ENCODE peak calls at places on chromosomes 1 and 21, in six cellular contexts. One of them, this sample, is unnamed.

GRCh38 chr1:205504311-205505075 is at the start of gene CDK18:
- DNase-seq in GM10248: no peak
- DNase-seq in neural progenitor cell: peak; percentile 85
- DNase-seq in WTC11: peak; percentile 85
- DNase-seq in tibial nerve: peak; percentile 15
- DNase-seq in B cell: peak; percentile 65
- DNase-seq in this sample: peak; percentile 77

GRCh38 chr1:62398377-62398776 is 38.5 kb upstream of the USP1 start:
- DNase-seq in GM10248: no peak
- DNase-seq in neural progenitor cell: no peak
- DNase-seq in WTC11: no peak
- DNase-seq in tibial nerve: no peak
- DNase-seq in B cell: no peak
- DNase-seq in this sample: no peak

GRCh38 chr1:176141449-176141848 is 65.6 kb downstream of the COP1 start:
- DNase-seq in GM10248: no peak
- DNase-seq in neural progenitor cell: no peak
- DNase-seq in WTC11: no peak
- DNase-seq in tibial nerve: no peak
- DNase-seq in B cell: no peak
- DNase-seq in this sample: no peak

GRCh38 chr21:38488640-38489282 is 9.5 kb downstream of the ERG start:
- DNase-seq in GM10248: no peak
- DNase-seq in neural progenitor cell: no peak
- DNase-seq in WTC11: no peak
- DNase-seq in tibial nerve: no peak
- DNase-seq in B cell: no peak
- DNase-seq in this sample: no peak

GRCh38 chr1:16286122-16286521 is 49.1 kb upstream of the CPLANE2 start:
- DNase-seq in GM10248: no peak
- DNase-seq in neural progenitor cell: no peak
- DNase-seq in WTC11: no peak
- DNase-seq in tibial nerve: no peak
- DNase-seq in B cell: no peak
- DNase-seq in this sample: no peak

GRCh38 chr1:212700892-212701819 is 1.5 kb upstream of the BATF3 start:
- DNase-seq in GM10248: no peak
- DNase-seq in neural progenitor cell: peak; percentile 70
- DNase-seq in WTC11: peak; percentile 51
- DNase-seq in tibial nerve: peak; percentile 57
- DNase-seq in B cell: peak; percentile 40
- DNase-seq in this sample: peak; percentile 58

GRCh38 chr1:192161974-192162373 is 3.7 kb downstream of the RGS18 start:
- DNase-seq in GM10248: no peak
- DNase-seq in neural progenitor cell: no peak
- DNase-seq in WTC11: no peak
- DNase-seq in tibial nerve: no peak
- DNase-seq in B cell: no peak
- DNase-seq in this sample: no peak

GRCh38 chr1:44389437-44389836 is 15.6 kb upstream of the RNF220 start:
- DNase-seq in GM10248: no peak
- DNase-seq in neural progenitor cell: no peak
- DNase-seq in WTC11: no peak
- DNase-seq in tibial nerve: no peak
- DNase-seq in B cell: no peak
- DNase-seq in this sample: no peak

GRCh38 chr1:51541313-51542050 is 22.4 kb upstream of the EPS15 start:
- DNase-seq in GM10248: no peak
- DNase-seq in neural progenitor cell: no peak
- DNase-seq in WTC11: no peak
- DNase-seq in tibial nerve: no peak
- DNase-seq in B cell: no peak
- DNase-seq in this sample: no peak

GRCh38 chr21:42160111-42160949 is 58.6 kb upstream of the ABCG1 start:
- DNase-seq in GM10248: no peak
- DNase-seq in neural progenitor cell: no peak
- DNase-seq in WTC11: no peak
- DNase-seq in tibial nerve: no peak
- DNase-seq in B cell: no peak
- DNase-seq in this sample: no peak

GRCh38 chr1:156126043-156126700 is 11.7 kb downstream of the LMNA start:
- DNase-seq in GM10248: peak; percentile 49
- DNase-seq in neural progenitor cell: no peak
- DNase-seq in WTC11: peak; percentile 86
- DNase-seq in tibial nerve: peak; percentile 81
- DNase-seq in B cell: no peak
- DNase-seq in this sample: peak; percentile 55

GRCh38 chr1:172821609-172822274 is 162.8 kb downstream of the FASLG start:
- DNase-seq in GM10248: no peak
- DNase-seq in neural progenitor cell: no peak
- DNase-seq in WTC11: no peak
- DNase-seq in tibial nerve: peak; percentile 14
- DNase-seq in B cell: no peak
- DNase-seq in this sample: no peak

GRCh38 chr1:116722016-116722838 is 32.0 kb upstream of the CD2 start:
- DNase-seq in GM10248: no peak
- DNase-seq in neural progenitor cell: no peak
- DNase-seq in WTC11: no peak
- DNase-seq in tibial nerve: no peak
- DNase-seq in B cell: no peak
- DNase-seq in this sample: no peak

GRCh38 chr1:89608627-89609338 is 24.1 kb upstream of the LRRC8C start:
- DNase-seq in GM10248: no peak
- DNase-seq in neural progenitor cell: no peak
- DNase-seq in WTC11: no peak
- DNase-seq in tibial nerve: no peak
- DNase-seq in B cell: no peak
- DNase-seq in this sample: no peak

GRCh38 chr1:234998174-234998741 is 130.4 kb downstream of the TOMM20 start:
- DNase-seq in GM10248: no peak
- DNase-seq in neural progenitor cell: no peak
- DNase-seq in WTC11: no peak
- DNase-seq in tibial nerve: no peak
- DNase-seq in B cell: no peak
- DNase-seq in this sample: no peak

GRCh38 chr1:179175011-179175934 is 54.2 kb downstream of the ABL2 start:
- DNase-seq in GM10248: no peak
- DNase-seq in neural progenitor cell: no peak
- DNase-seq in WTC11: no peak
- DNase-seq in tibial nerve: peak; percentile 30
- DNase-seq in B cell: no peak
- DNase-seq in this sample: no peak

GRCh38 chr1:156599811-156600210 is 1.5 kb downstream of the GPATCH4 start:
- DNase-seq in GM10248: no peak
- DNase-seq in neural progenitor cell: no peak
- DNase-seq in WTC11: no peak
- DNase-seq in tibial nerve: no peak
- DNase-seq in B cell: peak; percentile 54
- DNase-seq in this sample: no peak

GRCh38 chr1:221994939-221995338 is 253.1 kb upstream of the DUSP10 start:
- DNase-seq in GM10248: no peak
- DNase-seq in neural progenitor cell: no peak
- DNase-seq in WTC11: no peak
- DNase-seq in tibial nerve: no peak
- DNase-seq in B cell: no peak
- DNase-seq in this sample: no peak

GRCh38 chr1:154154534-154155181 is at the start of gene NUP210L:
- DNase-seq in GM10248: no peak
- DNase-seq in neural progenitor cell: peak; percentile 20
- DNase-seq in WTC11: peak; percentile 76
- DNase-seq in tibial nerve: peak; percentile 47
- DNase-seq in B cell: no peak
- DNase-seq in this sample: peak; percentile 18

GRCh38 chr1:71196685-71197084 is 115.8 kb upstream of the ZRANB2 start:
- DNase-seq in GM10248: no peak
- DNase-seq in neural progenitor cell: no peak
- DNase-seq in WTC11: no peak
- DNase-seq in tibial nerve: no peak
- DNase-seq in B cell: no peak
- DNase-seq in this sample: no peak

GRCh38 chr1:185787238-185787637 is 53.0 kb downstream of the HMCN1 start:
- DNase-seq in GM10248: no peak
- DNase-seq in neural progenitor cell: no peak
- DNase-seq in WTC11: no peak
- DNase-seq in tibial nerve: no peak
- DNase-seq in B cell: no peak
- DNase-seq in this sample: no peak

GRCh38 chr1:40187399-40187798 is 26.2 kb downstream of the RLF start:
- DNase-seq in GM10248: no peak
- DNase-seq in neural progenitor cell: no peak
- DNase-seq in WTC11: no peak
- DNase-seq in tibial nerve: no peak
- DNase-seq in B cell: no peak
- DNase-seq in this sample: no peak

GRCh38 chr1:40179496-40180089 is 18.4 kb downstream of the RLF start:
- DNase-seq in GM10248: no peak
- DNase-seq in neural progenitor cell: no peak
- DNase-seq in WTC11: no peak
- DNase-seq in tibial nerve: no peak
- DNase-seq in B cell: no peak
- DNase-seq in this sample: no peak

GRCh38 chr1:40184193-40184592 is 23.0 kb downstream of the RLF start:
- DNase-seq in GM10248: no peak
- DNase-seq in neural progenitor cell: no peak
- DNase-seq in WTC11: no peak
- DNase-seq in tibial nerve: no peak
- DNase-seq in B cell: no peak
- DNase-seq in this sample: no peak

GRCh38 chr1:40185951-40186864 is 25.0 kb downstream of the RLF start:
- DNase-seq in GM10248: peak; percentile 76
- DNase-seq in neural progenitor cell: no peak
- DNase-seq in WTC11: no peak
- DNase-seq in tibial nerve: no peak
- DNase-seq in B cell: peak; percentile 46
- DNase-seq in this sample: no peak

GRCh38 chr1:40182956-40183710 is 21.9 kb downstream of the RLF start:
- DNase-seq in GM10248: no peak
- DNase-seq in neural progenitor cell: peak; percentile 47
- DNase-seq in WTC11: no peak
- DNase-seq in tibial nerve: no peak
- DNase-seq in B cell: peak; percentile 47
- DNase-seq in this sample: no peak
- TF ChIP-seq CTCF in GM10248: peak; percentile 47
- TF ChIP-seq CTCF in neural progenitor cell: peak; percentile 52
- TF ChIP-seq CTCF in WTC11: peak; percentile 12
- TF ChIP-seq CTCF in tibial nerve: peak; percentile 30
- TF ChIP-seq CTCF in B cell: peak; percentile 42
- TF ChIP-seq CTCF in this sample: peak; percentile 20

GRCh38 chr1:88079036-88079435 is 605.0 kb upstream of the PKN2 start:
- DNase-seq in GM10248: no peak
- DNase-seq in neural progenitor cell: peak; percentile 74
- DNase-seq in WTC11: peak; percentile 66
- DNase-seq in tibial nerve: no peak
- DNase-seq in B cell: no peak
- DNase-seq in this sample: peak; percentile 47
- TF ChIP-seq CTCF in GM10248: no peak
- TF ChIP-seq CTCF in neural progenitor cell: peak; percentile 85
- TF ChIP-seq CTCF in WTC11: peak; percentile 57
- TF ChIP-seq CTCF in tibial nerve: no peak
- TF ChIP-seq CTCF in B cell: peak; percentile 25
- TF ChIP-seq CTCF in this sample: peak; percentile 70

GRCh38 chr1:188514917-188515316 is 1686.2 kb downstream of the PLA2G4A start:
- DNase-seq in GM10248: no peak
- DNase-seq in neural progenitor cell: no peak
- DNase-seq in WTC11: no peak
- DNase-seq in tibial nerve: no peak
- DNase-seq in B cell: no peak
- DNase-seq in this sample: no peak
- TF ChIP-seq CTCF in GM10248: no peak
- TF ChIP-seq CTCF in neural progenitor cell: no peak
- TF ChIP-seq CTCF in WTC11: no peak
- TF ChIP-seq CTCF in tibial nerve: no peak
- TF ChIP-seq CTCF in B cell: no peak
- TF ChIP-seq CTCF in this sample: no peak

DNA sequence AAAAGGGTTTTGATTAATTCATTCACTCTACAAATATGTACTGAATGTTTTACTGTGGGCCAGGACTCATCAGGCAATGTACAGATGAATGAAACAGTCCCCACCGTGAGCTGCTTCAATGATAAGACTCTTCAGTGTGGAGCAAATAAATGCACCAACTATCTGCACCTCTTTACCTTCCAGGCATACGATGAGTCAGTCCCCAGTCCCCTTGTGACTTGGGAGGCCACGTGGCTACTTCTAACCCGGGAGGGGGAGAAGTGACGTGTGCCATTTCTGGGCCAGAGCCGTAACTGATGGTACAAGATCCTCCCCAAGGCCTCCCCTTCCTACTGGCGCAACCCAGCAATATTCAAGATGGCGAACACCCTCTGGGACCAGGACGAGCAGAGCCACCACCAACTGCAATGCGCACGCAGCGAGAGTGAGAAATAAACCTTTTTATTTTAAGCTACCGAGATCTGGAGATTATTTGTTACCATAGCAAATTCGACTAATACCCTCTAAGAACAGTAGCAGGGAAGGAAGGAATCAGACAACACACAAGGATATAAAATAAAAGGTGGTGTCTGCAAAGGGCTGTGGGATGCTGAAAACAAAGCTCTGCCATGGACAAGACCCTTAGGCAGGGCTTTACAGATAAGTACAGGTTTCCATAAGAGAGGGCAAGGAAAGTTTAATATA is 74.5 kb downstream of the NPHP4 start:
- DNase-seq in GM10248: no peak
- DNase-seq in neural progenitor cell: no peak
- DNase-seq in WTC11: no peak
- DNase-seq in tibial nerve: no peak
- DNase-seq in B cell: no peak
- DNase-seq in this sample: no peak
- TF ChIP-seq CTCF in GM10248: no peak
- TF ChIP-seq CTCF in neural progenitor cell: no peak
- TF ChIP-seq CTCF in WTC11: no peak
- TF ChIP-seq CTCF in tibial nerve: no peak
- TF ChIP-seq CTCF in B cell: no peak
- TF ChIP-seq CTCF in this sample: no peak

This sample was measured in nephron progenitor cell.